ENCODE peak calls at places on chromosomes 4 and X, in ten cellular contexts. K is cardiac muscle cell, N is lower leg skin, O is fibroblast of the aortic adventitia, W is A549, X is pancreas, Y is tibial nerve, Z is H1, A is HCT116, D is choroid plexus epithelial cell. R is an unnamed sample.

GRCh38 chr4:15004701-15005301 is 2.5 kb downstream of the CPEB2 start:
- DNase-seq in K (peak), N (peak), O (peak), W (no peak), X (peak), Y (peak), Z (no peak), A (no peak), D (peak), R (peak)

GRCh38 chrX:18920079-18920478 is 63.8 kb downstream of the PHKA2 start:
- DNase-seq in K (no peak), N (no peak), O (no peak), W (no peak), X (no peak), Y (no peak), Z (no peak), A (no peak), D (no peak), R (no peak)

GRCh38 chrX:56281789-56282188 is 49.6 kb downstream of the KLF8 start:
- DNase-seq in K (peak), N (no peak), O (peak), W (peak), X (no peak), Y (no peak), Z (no peak), A (peak), D (peak), R (peak)

GRCh38 chr4:64326507-64326906 is 82.7 kb downstream of the TECRL start:
- DNase-seq in K (no peak), N (no peak), O (no peak), W (no peak), X (no peak), Y (no peak), Z (no peak), A (no peak), D (no peak), R (no peak)

GRCh38 chrX:44945736-44946135 is 72.7 kb downstream of the KDM6A start:
- DNase-seq in K (no peak), N (no peak), O (no peak), W (no peak), X (no peak), Y (no peak), Z (no peak), A (no peak), D (peak), R (no peak)

GRCh38 chrX:40132751-40133150 is 35.0 kb upstream of the BCOR start:
- DNase-seq in K (no peak), N (peak), O (peak), W (peak), X (peak), Y (peak), Z (no peak), A (peak), D (peak), R (no peak)

GRCh38 chr4:94488667-94489066 is 36.9 kb downstream of the PDLIM5 start:
- DNase-seq in K (no peak), N (no peak), O (no peak), W (peak), X (no peak), Y (no peak), Z (no peak), A (no peak), D (peak), R (no peak)

GRCh38 chrX:118864063-118864630 is 40.5 kb downstream of the ZCCHC12 start:
- DNase-seq in K (no peak), N (no peak), O (no peak), W (no peak), X (no peak), Y (no peak), Z (no peak), A (no peak), D (no peak), R (no peak)

GRCh38 chr4:76579596-76580375 is 144.8 kb downstream of the SHROOM3 start:
- DNase-seq in K (no peak), N (no peak), O (no peak), W (no peak), X (no peak), Y (no peak), Z (no peak), A (no peak), D (no peak), R (no peak)

GRCh38 chr4:89110541-89110985 is 770 bp upstream of the TIGD2 start:
- DNase-seq in K (no peak), N (peak), O (no peak), W (no peak), X (peak), Y (no peak), Z (no peak), A (no peak), D (no peak), R (no peak)

GRCh38 chr4:1288786-1289185 is 905 bp upstream of the MAEA start:
- DNase-seq in K (no peak), N (no peak), O (no peak), W (no peak), X (no peak), Y (no peak), Z (no peak), A (no peak), D (no peak), R (no peak)

GRCh38 chr4:169846396-169846795 is 88.7 kb upstream of the HPF1 start:
- DNase-seq in K (no peak), N (no peak), O (no peak), W (no peak), X (no peak), Y (no peak), Z (no peak), A (no peak), D (peak), R (no peak)

GRCh38 chr4:101187837-101188236 is 159.5 kb downstream of the PPP3CA start:
- DNase-seq in K (no peak), N (no peak), O (peak), W (no peak), X (no peak), Y (no peak), Z (no peak), A (no peak), D (peak), R (no peak)

GRCh38 chrX:1629244-1629643 is 14.4 kb downstream of the ASMT start:
- DNase-seq in K (no peak), N (no peak), O (no peak), W (no peak), X (no peak), Y (no peak), Z (no peak), A (no peak), D (no peak), R (no peak)

GRCh38 chr4:183443609-183444148 is 757 bp upstream of the CDKN2AIP start:
- DNase-seq in K (no peak), N (no peak), O (no peak), W (peak), X (no peak), Y (no peak), Z (peak), A (no peak), D (peak), R (peak)

GRCh38 chr4:31086771-31087330 is 366.7 kb downstream of the PCDH7 start:
- DNase-seq in K (no peak), N (no peak), O (peak), W (no peak), X (no peak), Y (no peak), Z (no peak), A (no peak), D (no peak), R (no peak)

GRCh38 chrX:152212969-152213368 is 74.6 kb upstream of the MAGEA10 start:
- DNase-seq in K (no peak), N (no peak), O (no peak), W (no peak), X (no peak), Y (no peak), Z (no peak), A (no peak), D (no peak), R (no peak)

GRCh38 chrX:119410027-119410819 is 11.1 kb downstream of the SLC25A43 start:
- DNase-seq in K (no peak), N (peak), O (peak), W (peak), X (peak), Y (peak), Z (no peak), A (peak), D (peak), R (no peak)

GRCh38 chr4:130403221-130403620 is 1307.3 kb downstream of the C4orf33 start:
- DNase-seq in K (no peak), N (no peak), O (no peak), W (no peak), X (no peak), Y (no peak), Z (peak), A (no peak), D (no peak), R (no peak)

GRCh38 chr4:37884855-37885487 is 5.9 kb upstream of the TBC1D1 start:
- DNase-seq in K (no peak), N (no peak), O (no peak), W (no peak), X (no peak), Y (no peak), Z (no peak), A (no peak), D (no peak), R (no peak)

GRCh38 chr4:120841580-120841979 is 80.9 kb downstream of the PRDM5 start:
- DNase-seq in K (no peak), N (no peak), O (peak), W (no peak), X (no peak), Y (no peak), Z (no peak), A (no peak), D (peak), R (no peak)

GRCh38 chrX:131066237-131066636 is 8.1 kb downstream of the ARHGAP36 start:
- DNase-seq in K (no peak), N (no peak), O (no peak), W (no peak), X (no peak), Y (no peak), Z (no peak), A (no peak), D (no peak), R (no peak)

GRCh38 chrX:131067216-131067615 is 9.1 kb downstream of the ARHGAP36 start:
- DNase-seq in K (no peak), N (no peak), O (no peak), W (no peak), X (no peak), Y (no peak), Z (no peak), A (no peak), D (no peak), R (no peak)

GRCh38 chrX:131072871-131073571 is 14.9 kb downstream of the ARHGAP36 start:
- DNase-seq in K (no peak), N (no peak), O (no peak), W (no peak), X (no peak), Y (no peak), Z (no peak), A (no peak), D (no peak), R (no peak)

GRCh38 chrX:131067846-131068745 is 9.9 kb downstream of the ARHGAP36 start:
- DNase-seq in K (no peak), N (no peak), O (no peak), W (no peak), X (no peak), Y (no peak), Z (no peak), A (no peak), D (no peak), R (no peak)

DNA sequence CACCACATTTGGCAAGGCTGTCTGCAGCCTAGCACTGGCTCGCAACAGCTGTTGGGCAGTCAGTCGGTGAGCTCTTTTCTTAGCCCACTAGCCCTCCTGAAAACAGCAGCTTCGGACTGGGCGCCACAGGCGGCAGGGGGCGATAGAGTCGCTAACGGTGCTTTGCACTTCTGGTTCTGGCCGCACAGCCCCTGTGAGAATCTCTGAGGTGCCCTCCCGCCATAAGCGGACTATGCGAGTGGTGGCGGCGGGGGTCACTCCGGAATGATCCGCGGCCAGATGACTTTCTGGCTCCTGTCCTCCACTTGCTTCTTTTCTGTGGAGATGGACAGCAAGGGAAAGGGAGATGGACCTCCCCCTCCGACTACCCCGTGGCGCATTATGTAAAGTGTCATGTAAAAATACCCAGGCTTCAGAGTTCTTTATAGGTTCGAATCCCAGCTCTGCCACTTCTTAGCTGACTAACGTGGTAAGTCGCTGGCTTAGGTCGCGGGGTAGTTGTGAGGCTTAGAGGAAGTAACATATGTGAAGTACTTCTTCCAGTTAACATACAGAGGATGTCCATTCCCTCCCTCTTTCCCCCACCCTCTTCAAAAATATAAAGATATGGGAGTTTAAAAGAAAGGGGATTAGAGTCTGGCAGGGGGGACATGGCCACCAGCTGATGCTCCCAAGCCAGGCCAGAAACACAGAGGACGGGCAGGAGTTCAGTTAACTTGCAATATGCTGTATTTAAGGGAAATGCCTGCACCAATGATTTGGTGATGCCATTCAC is 11.0 kb downstream of the ARHGAP36 start:
- DNase-seq in K (peak), N (no peak), O (peak), W (peak), X (peak), Y (no peak), Z (no peak), A (peak), D (peak), R (no peak)
- TF ChIP-seq CTCF in K (peak), N (no peak), O (peak), W (peak), X (peak), Y (no peak), Z (peak), A (peak), D (peak), R (peak)

DNA sequence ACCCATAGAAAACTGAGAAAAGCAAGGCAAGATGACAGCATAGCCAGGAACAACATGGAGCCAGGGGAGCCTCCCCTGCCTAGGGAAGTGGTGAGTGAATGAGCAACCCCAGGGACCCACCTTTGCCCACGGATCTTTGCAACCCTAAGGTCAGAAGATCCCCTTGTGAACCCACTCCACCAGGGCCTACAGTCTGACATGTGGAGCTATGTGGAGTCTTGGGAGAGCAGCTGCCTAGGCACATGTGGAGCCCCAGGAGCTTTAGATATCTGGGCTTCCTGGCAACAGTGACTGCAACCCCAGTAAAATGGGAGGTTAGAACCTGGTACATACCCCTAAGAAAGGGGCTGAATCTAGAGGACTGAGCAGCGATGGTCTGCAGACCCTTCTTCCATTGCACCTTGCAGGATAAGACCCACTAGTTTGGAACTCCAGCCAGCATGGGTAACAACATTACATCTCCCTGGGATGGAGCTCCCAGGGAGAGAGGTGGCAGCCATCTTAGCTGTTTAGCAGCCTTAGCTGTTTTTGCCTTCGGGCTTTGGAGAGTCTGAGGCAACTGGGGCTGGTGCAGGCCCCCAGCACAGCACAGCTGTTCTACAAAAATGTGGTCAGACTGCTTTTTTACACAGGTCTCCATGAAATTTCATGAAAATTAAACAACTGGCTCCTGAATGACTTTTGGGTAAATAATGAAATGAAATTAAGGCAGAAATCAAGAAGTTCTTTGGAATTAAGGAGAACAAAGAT is 104.7 kb upstream of the TRIM2 start:
- DNase-seq in K (no peak), N (no peak), O (no peak), W (no peak), X (no peak), Y (no peak), Z (no peak), A (no peak), D (no peak), R (no peak)
- H3K4me3 ChIP-seq in K (no peak), N (no peak), O (no peak), W (no peak), X (no peak), Y (no peak), Z (no peak), A (no peak), D (no peak), R (no peak)

DNA sequence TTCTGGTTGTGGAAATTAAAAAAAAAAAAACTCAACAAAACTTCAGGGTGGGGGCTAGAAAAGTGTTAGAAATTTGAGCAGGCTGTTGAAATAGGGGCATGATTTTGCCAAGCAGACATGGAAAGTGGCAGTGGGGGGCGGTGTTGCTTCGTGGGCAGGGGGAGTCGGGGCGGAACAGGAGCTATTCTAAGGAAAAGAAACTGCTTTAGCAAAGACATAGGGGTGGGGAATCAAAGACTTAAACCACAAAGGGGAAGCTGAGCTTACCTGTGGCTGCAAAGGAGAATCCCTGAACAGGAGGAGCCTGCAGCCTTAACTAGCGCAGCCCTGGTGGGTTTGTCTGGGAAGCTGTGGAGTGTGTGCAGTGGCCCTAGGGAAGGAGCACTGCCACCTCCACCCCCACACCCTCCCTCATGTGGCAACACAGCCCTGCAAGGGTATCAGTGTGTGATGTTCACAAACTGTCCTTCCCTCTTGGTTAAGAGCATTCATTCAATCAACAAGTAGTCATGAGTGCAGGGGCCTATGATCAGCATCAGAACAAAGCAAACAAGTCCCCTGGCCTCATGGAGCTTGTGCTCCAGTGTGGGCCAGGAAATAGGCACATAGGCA is 20.5 kb downstream of the SEL1L3 start:
- DNase-seq in K (peak), N (no peak), O (no peak), W (no peak), X (no peak), Y (no peak), Z (no peak), A (no peak), D (no peak), R (no peak)
- TF ChIP-seq CTCF in K (peak), N (no peak), O (no peak), W (no peak), X (no peak), Y (no peak), Z (peak), A (peak), D (peak), R (no peak)

GRCh38 chr4:19752600-19752999 is 499.1 kb upstream of the SLIT2 start:
- DNase-seq in K (no peak), N (no peak), O (no peak), W (no peak), X (no peak), Y (no peak), Z (no peak), A (no peak), D (no peak), R (no peak)

GRCh38 chr4:19748911-19749473 is 502.7 kb upstream of the SLIT2 start:
- DNase-seq in K (no peak), N (peak), O (peak), W (no peak), X (no peak), Y (peak), Z (no peak), A (no peak), D (no peak), R (no peak)

GRCh38 chr4:19748470-19748869 is 503.2 kb upstream of the SLIT2 start:
- DNase-seq in K (no peak), N (peak), O (peak), W (no peak), X (no peak), Y (peak), Z (no peak), A (no peak), D (peak), R (no peak)
- H3K4me3 ChIP-seq in K (no peak), N (no peak), O (no peak), W (no peak), X (no peak), Y (no peak), Z (no peak), A (no peak), D (no peak), R (no peak)

DNA sequence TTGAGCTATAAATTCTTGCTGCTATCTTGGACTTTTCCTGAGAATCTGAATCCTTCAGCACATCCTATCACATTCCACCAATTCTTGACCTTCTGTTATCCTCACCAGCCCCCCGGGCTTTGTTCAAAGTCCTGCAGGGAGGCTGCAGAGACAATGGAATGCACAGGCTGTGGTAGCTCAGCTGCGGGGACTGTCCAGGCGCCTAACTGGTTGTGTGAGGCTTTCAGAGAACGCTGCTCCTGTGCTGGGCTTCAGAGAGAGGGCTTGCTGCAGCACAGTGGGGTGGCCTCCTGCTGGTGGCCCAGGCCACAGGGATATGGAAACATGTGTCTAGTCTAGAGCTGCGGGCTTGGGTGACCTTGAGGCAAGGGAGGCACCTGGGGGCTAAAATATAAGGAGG is 196.4 kb upstream of the GATB start:
- DNase-seq in K (peak), N (no peak), O (peak), W (no peak), X (no peak), Y (no peak), Z (peak), A (no peak), D (peak), R (no peak)
- TF ChIP-seq CTCF in K (no peak), N (no peak), O (peak), W (no peak), X (no peak), Y (no peak), Z (no peak), A (no peak), D (peak), R (no peak)

DNA sequence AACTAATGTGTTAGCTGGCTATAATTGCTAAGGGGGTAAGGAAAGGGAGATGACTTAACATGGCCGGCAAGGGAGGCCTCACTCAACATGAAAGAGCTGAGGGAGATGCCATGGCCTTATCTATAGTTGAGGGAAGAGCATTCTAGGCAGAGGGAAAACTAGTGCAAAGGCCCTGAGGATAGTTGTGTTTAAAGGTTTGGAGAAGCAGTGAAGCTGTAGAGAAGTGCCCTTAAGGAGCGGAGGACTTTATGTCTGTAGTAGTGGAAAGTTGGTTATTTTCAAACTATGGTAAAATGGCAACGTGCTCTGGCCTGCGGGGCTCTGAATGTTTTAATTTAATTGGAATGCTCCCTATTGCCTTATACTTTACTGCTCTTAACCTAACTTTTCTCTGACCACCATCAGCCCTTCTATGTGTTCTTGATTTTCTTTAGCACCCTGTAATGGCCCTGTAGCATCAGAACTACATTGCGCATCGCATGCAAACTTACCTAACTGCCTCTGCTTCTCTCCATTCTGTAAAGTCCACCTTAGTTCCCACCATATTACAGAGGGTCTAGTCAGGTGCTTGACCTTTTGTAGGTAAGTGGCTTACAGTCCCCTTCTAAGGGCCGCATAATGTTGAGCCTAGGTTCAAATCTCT is 35.8 kb downstream of the ERVMER34-1 start:
- DNase-seq in K (no peak), N (no peak), O (no peak), W (no peak), X (no peak), Y (no peak), Z (no peak), A (no peak), D (no peak), R (no peak)
- H3K4me3 ChIP-seq in K (no peak), N (no peak), O (no peak), W (no peak), X (no peak), Y (no peak), Z (no peak), A (no peak), D (no peak), R (no peak)